ENCODE peak calls at places on chromosome 22, in seven cellular contexts. One of them, this sample, is unnamed. For H3K4me1, the result is how much of the 10 kb centered on the place peaks cover.

GRCh38 chr22:44752285-44753188 is at the start of gene ARHGAP8:
- DNase-seq in HCT116: no peak
- DNase-seq in body of pancreas: peak
- DNase-seq in heart left ventricle: no peak
- DNase-seq in stomach: peak
- DNase-seq in A549: no peak
- DNase-seq in sigmoid colon: no peak
- DNase-seq in this sample: no peak

GRCh38 chr22:23109079-23109347 is 32.8 kb downstream of the RSPH14 start:
- DNase-seq in HCT116: no peak
- DNase-seq in body of pancreas: no peak
- DNase-seq in heart left ventricle: no peak
- DNase-seq in stomach: no peak
- DNase-seq in A549: no peak
- DNase-seq in sigmoid colon: no peak
- DNase-seq in this sample: no peak

GRCh38 chr22:36641902-36642640 is 61.5 kb downstream of the CACNG2 start:
- DNase-seq in HCT116: no peak
- DNase-seq in body of pancreas: no peak
- DNase-seq in heart left ventricle: no peak
- DNase-seq in stomach: no peak
- DNase-seq in A549: peak
- DNase-seq in sigmoid colon: no peak
- DNase-seq in this sample: no peak

GRCh38 chr22:40257979-40258378 is 80.3 kb downstream of the TNRC6B start:
- DNase-seq in HCT116: no peak
- DNase-seq in body of pancreas: no peak
- DNase-seq in heart left ventricle: no peak
- DNase-seq in stomach: no peak
- DNase-seq in A549: no peak
- DNase-seq in sigmoid colon: no peak
- DNase-seq in this sample: no peak

GRCh38 chr22:35400335-35400680 is 368 bp downstream of the MCM5 start:
- DNase-seq in HCT116: no peak
- DNase-seq in body of pancreas: peak
- DNase-seq in heart left ventricle: no peak
- DNase-seq in stomach: no peak
- DNase-seq in A549: no peak
- DNase-seq in sigmoid colon: no peak
- DNase-seq in this sample: no peak

GRCh38 chr22:35552186-35552842 is 11.7 kb downstream of the RASD2 start:
- DNase-seq in HCT116: peak
- DNase-seq in body of pancreas: no peak
- DNase-seq in heart left ventricle: no peak
- DNase-seq in stomach: no peak
- DNase-seq in A549: peak
- DNase-seq in sigmoid colon: no peak
- DNase-seq in this sample: peak

GRCh38 chr22:28247667-28248363 is 328.8 kb upstream of the PITPNB start:
- DNase-seq in HCT116: no peak
- DNase-seq in body of pancreas: no peak
- DNase-seq in heart left ventricle: no peak
- DNase-seq in stomach: no peak
- DNase-seq in A549: no peak
- DNase-seq in sigmoid colon: no peak
- DNase-seq in this sample: no peak

GRCh38 chr22:26590525-26590858 is 560 bp upstream of the TPST2 start:
- DNase-seq in HCT116: no peak
- DNase-seq in body of pancreas: no peak
- DNase-seq in heart left ventricle: no peak
- DNase-seq in stomach: no peak
- DNase-seq in A549: no peak
- DNase-seq in sigmoid colon: no peak
- DNase-seq in this sample: no peak

DNA sequence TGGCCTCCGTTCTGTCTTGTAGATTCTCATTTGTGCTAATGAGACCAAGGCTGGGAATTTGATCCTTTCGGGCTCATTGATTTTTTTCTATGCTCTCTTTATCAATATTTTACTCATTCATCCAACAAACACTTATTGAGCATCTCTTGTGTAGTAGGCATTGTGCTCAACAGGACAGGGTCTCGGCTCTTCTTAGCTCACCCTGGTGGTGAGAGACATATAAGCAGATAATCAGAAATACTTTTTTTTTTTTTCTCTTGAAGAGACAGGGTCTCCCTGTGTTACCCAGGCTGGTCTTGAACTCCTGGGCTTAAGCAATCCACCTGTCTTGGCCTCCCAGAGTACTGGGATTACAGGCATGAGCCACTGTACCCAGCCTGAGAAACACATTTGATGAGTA is 48.0 kb upstream of the SLC5A1 start:
- DNase-seq in HCT116: no peak
- DNase-seq in body of pancreas: no peak
- DNase-seq in heart left ventricle: no peak
- DNase-seq in stomach: no peak
- DNase-seq in A549: no peak
- DNase-seq in sigmoid colon: no peak
- DNase-seq in this sample: no peak
- TF ChIP-seq CTCF in HCT116: peak
- TF ChIP-seq CTCF in body of pancreas: no peak
- TF ChIP-seq CTCF in heart left ventricle: no peak
- TF ChIP-seq CTCF in stomach: no peak
- TF ChIP-seq CTCF in A549: no peak
- TF ChIP-seq CTCF in sigmoid colon: no peak
- TF ChIP-seq CTCF in this sample: no peak

GRCh38 chr22:19604711-19605268 is 80.6 kb upstream of the CLDN5 start:
- DNase-seq in HCT116: no peak
- DNase-seq in body of pancreas: no peak
- DNase-seq in heart left ventricle: no peak
- DNase-seq in stomach: no peak
- DNase-seq in A549: no peak
- DNase-seq in sigmoid colon: no peak
- DNase-seq in this sample: no peak

GRCh38 chr22:19603767-19604166 is 79.6 kb upstream of the CLDN5 start:
- DNase-seq in HCT116: no peak
- DNase-seq in body of pancreas: no peak
- DNase-seq in heart left ventricle: no peak
- DNase-seq in stomach: no peak
- DNase-seq in A549: no peak
- DNase-seq in sigmoid colon: no peak
- DNase-seq in this sample: no peak

GRCh38 chr22:19606332-19607197 is 82.4 kb upstream of the CLDN5 start:
- DNase-seq in HCT116: no peak
- DNase-seq in body of pancreas: no peak
- DNase-seq in heart left ventricle: no peak
- DNase-seq in stomach: no peak
- DNase-seq in A549: no peak
- DNase-seq in sigmoid colon: no peak
- DNase-seq in this sample: no peak

GRCh38 chr22:19607198-19608113 is 83.2 kb upstream of the CLDN5 start:
- DNase-seq in HCT116: no peak
- DNase-seq in body of pancreas: peak
- DNase-seq in heart left ventricle: no peak
- DNase-seq in stomach: peak
- DNase-seq in A549: no peak
- DNase-seq in sigmoid colon: no peak
- DNase-seq in this sample: no peak

DNA sequence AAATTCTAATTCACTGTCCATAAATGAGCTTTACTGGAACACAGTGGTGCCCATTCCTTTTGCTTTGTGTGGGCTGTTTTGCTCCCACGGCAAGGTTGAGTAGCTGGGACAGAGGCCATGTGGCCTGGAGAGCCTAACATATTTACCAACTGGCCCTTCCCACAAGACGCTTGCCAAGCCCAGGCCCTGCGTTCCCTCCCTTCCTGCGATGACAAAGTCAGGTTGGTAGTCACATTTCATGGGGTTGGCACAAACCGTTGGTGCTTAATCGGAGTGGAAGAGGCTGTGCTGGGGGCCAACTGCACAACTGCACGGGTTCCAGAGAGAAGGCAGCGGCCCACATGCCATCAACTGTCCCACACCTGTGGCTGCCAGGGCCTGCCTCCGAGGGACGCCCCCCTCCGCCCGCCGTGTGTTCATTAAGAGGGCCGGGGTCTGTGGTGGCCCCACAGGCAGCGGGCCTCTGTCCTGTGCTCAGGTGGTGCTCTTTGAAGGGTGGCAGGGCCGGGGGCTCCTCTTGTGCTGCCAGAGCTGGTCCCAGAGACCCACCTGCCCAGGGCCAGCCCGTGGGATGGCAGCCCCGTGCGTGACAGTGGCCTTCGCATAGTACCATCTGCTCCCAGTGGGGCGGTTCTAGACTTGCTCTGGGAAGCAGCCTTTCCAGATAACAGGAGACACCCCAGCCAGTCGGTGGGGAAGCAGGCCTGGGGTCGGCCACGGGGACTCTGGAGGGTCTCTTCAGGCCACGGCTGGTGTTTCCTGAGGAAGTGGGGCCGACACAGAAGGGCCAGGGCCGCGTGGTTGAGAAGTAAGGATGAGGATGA is 81.5 kb upstream of the CLDN5 start:
- DNase-seq in HCT116: no peak
- DNase-seq in body of pancreas: no peak
- DNase-seq in heart left ventricle: no peak
- DNase-seq in stomach: no peak
- DNase-seq in A549: no peak
- DNase-seq in sigmoid colon: no peak
- DNase-seq in this sample: no peak
- TF ChIP-seq POLR2A in HCT116: no peak
- TF ChIP-seq POLR2A in body of pancreas: no peak
- TF ChIP-seq POLR2A in heart left ventricle: no peak
- TF ChIP-seq POLR2A in stomach: no peak
- TF ChIP-seq POLR2A in A549: no peak
- TF ChIP-seq POLR2A in sigmoid colon: no peak
- TF ChIP-seq POLR2A in this sample: no peak

DNA sequence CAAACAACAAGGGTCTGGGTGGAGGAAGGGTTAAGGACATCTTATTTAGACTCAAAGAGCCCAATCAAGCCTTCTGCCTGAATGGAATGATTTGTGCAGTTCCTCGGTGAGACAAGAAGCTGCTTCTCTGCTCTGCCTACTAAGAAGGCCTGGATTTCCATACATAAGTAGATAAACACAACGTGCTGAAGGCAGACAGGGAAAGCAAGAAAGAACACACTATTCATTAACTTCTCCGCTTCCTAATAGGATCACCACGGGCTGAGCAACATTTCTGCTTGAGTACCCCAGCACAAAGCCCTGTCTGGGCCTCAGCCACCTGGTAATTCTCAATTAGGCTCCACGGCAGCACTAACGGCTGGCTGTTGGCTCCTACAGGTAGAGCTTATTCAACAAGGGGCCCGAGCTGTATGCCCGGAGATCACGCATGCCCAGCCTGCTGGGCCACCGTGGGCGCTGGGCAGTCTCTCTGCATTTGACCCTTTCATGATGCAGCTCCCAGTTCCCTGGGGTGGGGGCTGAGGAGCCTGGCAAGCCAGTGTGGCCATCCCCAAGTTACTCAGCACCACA is 1156.6 kb downstream of the TBC1D22A start:
- DNase-seq in HCT116: no peak
- DNase-seq in body of pancreas: no peak
- DNase-seq in heart left ventricle: no peak
- DNase-seq in stomach: no peak
- DNase-seq in A549: no peak
- DNase-seq in sigmoid colon: no peak
- DNase-seq in this sample: no peak
- H3K4me1 ChIP-seq in HCT116: under half
- H3K4me1 ChIP-seq in body of pancreas: under half
- H3K4me1 ChIP-seq in heart left ventricle: under half
- H3K4me1 ChIP-seq in stomach: under half
- H3K4me1 ChIP-seq in A549: under half
- H3K4me1 ChIP-seq in sigmoid colon: under half
- H3K4me1 ChIP-seq in this sample: under half

DNA sequence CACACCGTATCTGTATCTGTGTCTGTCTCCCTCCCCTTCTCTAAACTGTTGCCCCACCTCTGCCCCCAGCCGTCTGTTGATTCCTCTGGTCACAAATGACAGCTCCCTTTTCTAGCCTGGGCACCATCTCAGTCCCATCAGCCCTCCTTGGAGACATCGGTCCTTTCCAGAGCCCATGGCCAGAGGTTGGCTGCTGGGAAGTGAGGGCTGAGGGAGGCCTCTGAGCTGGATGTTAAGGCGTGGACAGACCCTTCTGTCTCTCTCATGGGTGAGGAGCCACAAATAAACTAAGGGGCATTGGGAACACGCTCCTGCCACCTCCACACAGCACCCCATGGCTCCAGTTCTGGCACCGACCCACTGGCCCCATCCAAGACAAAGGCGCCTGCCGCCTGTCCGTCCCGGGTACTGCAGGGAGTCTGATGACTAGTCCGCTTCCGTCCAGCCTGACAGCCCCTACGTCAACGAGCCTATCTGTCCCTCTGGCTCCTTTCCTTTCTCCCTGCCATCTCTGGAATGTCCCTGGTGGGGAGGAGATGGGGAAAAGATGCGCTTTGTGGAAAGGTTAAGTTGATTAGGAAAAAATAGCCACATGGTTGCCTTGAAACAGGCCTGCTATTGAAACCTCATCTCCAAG is 10.5 kb downstream of the PDGFB start:
- DNase-seq in HCT116: no peak
- DNase-seq in body of pancreas: no peak
- DNase-seq in heart left ventricle: peak
- DNase-seq in stomach: no peak
- DNase-seq in A549: no peak
- DNase-seq in sigmoid colon: no peak
- DNase-seq in this sample: no peak
- TF ChIP-seq CTCF in HCT116: no peak
- TF ChIP-seq CTCF in body of pancreas: no peak
- TF ChIP-seq CTCF in heart left ventricle: peak
- TF ChIP-seq CTCF in stomach: no peak
- TF ChIP-seq CTCF in A549: no peak
- TF ChIP-seq CTCF in sigmoid colon: no peak
- TF ChIP-seq CTCF in this sample: no peak

GRCh38 chr22:29690481-29690880 is 29.3 kb upstream of the CABP7 start:
- DNase-seq in HCT116: no peak
- DNase-seq in body of pancreas: no peak
- DNase-seq in heart left ventricle: peak
- DNase-seq in stomach: no peak
- DNase-seq in A549: no peak
- DNase-seq in sigmoid colon: no peak
- DNase-seq in this sample: no peak

GRCh38 chr22:29691636-29692326 is 28.0 kb upstream of the CABP7 start:
- DNase-seq in HCT116: no peak
- DNase-seq in body of pancreas: no peak
- DNase-seq in heart left ventricle: peak
- DNase-seq in stomach: no peak
- DNase-seq in A549: no peak
- DNase-seq in sigmoid colon: no peak
- DNase-seq in this sample: no peak

GRCh38 chr22:29693151-29693550 is 26.7 kb upstream of the CABP7 start:
- DNase-seq in HCT116: no peak
- DNase-seq in body of pancreas: no peak
- DNase-seq in heart left ventricle: peak
- DNase-seq in stomach: no peak
- DNase-seq in A549: no peak
- DNase-seq in sigmoid colon: no peak
- DNase-seq in this sample: no peak

GRCh38 chr22:29693671-29694070 is 26.1 kb upstream of the CABP7 start:
- DNase-seq in HCT116: no peak
- DNase-seq in body of pancreas: no peak
- DNase-seq in heart left ventricle: peak
- DNase-seq in stomach: no peak
- DNase-seq in A549: no peak
- DNase-seq in sigmoid colon: no peak
- DNase-seq in this sample: no peak

GRCh38 chr22:29692327-29692640 is 27.5 kb upstream of the CABP7 start:
- DNase-seq in HCT116: no peak
- DNase-seq in body of pancreas: no peak
- DNase-seq in heart left ventricle: no peak
- DNase-seq in stomach: no peak
- DNase-seq in A549: no peak
- DNase-seq in sigmoid colon: no peak
- DNase-seq in this sample: no peak
- TF ChIP-seq POLR2A in HCT116: no peak
- TF ChIP-seq POLR2A in body of pancreas: no peak
- TF ChIP-seq POLR2A in heart left ventricle: no peak
- TF ChIP-seq POLR2A in stomach: no peak
- TF ChIP-seq POLR2A in A549: no peak
- TF ChIP-seq POLR2A in sigmoid colon: no peak
- TF ChIP-seq POLR2A in this sample: no peak